ENCODE peak calls at places on chromosomes 16 and 17, in six cellular contexts. G is heart left ventricle, O is mesendoderm, F is brain microvascular endothelial cell, T is bronchial epithelial cell, J is transverse colon. Q is an unnamed sample.

GRCh38 chr17:38693700-38694329 is 11.3 kb upstream of the MLLT6 start:
- DNase-seq in G (peak; percentile 93), O (no peak), F (no peak), T (no peak), J (peak; percentile 76), Q (no peak)

GRCh38 chr16:4597174-4597573 is 17.5 kb downstream of the UBALD1 start:
- DNase-seq in G (no peak), O (no peak), F (no peak), T (peak; percentile 91), J (no peak), Q (peak; percentile 91)

GRCh38 chr16:8430401-8430800 is 159.9 kb downstream of the TMEM114 start:
- DNase-seq in G (no peak), O (no peak), F (no peak), T (no peak), J (no peak), Q (no peak)

GRCh38 chr16:75106351-75107274 is 10.0 kb downstream of the LDHD start:
- DNase-seq in G (no peak), O (no peak), F (no peak), T (no peak), J (no peak), Q (no peak)

GRCh38 chr17:34307110-34307509 is 12.1 kb upstream of the CCL8 start:
- DNase-seq in G (no peak), O (no peak), F (no peak), T (no peak), J (no peak), Q (no peak)

GRCh38 chr16:65069766-65070165 is 52.1 kb downstream of the CDH11 start:
- DNase-seq in G (no peak), O (no peak), F (peak; percentile 32), T (no peak), J (no peak), Q (no peak)

GRCh38 chr16:66653581-66654350 is 42.8 kb downstream of the CMTM4 start:
- DNase-seq in G (no peak), O (no peak), F (no peak), T (peak; percentile 28), J (no peak), Q (peak; percentile 89)

GRCh38 chr16:67509016-67509415 is 19.6 kb upstream of the RIPOR1 start:
- DNase-seq in G (no peak), O (no peak), F (no peak), T (no peak), J (no peak), Q (no peak)

GRCh38 chr17:32226881-32227280 is 38.8 kb upstream of the RHBDL3 start:
- DNase-seq in G (no peak), O (no peak), F (no peak), T (no peak), J (no peak), Q (no peak)

GRCh38 chr17:19833914-19834313 is 33.8 kb downstream of the ULK2 start:
- DNase-seq in G (no peak), O (peak; percentile 3), F (no peak), T (peak; percentile 18), J (no peak), Q (peak; percentile 18)

GRCh38 chr17:77863814-77864161 is 94.7 kb upstream of the TNRC6C start:
- DNase-seq in G (peak; percentile 64), O (no peak), F (peak; percentile 14), T (no peak), J (peak; percentile 56), Q (no peak)

GRCh38 chr17:560379-560935 is 154.2 kb downstream of the VPS53 start:
- DNase-seq in G (peak; percentile 27), O (no peak), F (no peak), T (peak; percentile 77), J (no peak), Q (no peak)

GRCh38 chr17:38674013-38674748 is 576 bp downstream of the EPOP start:
- DNase-seq in G (peak; percentile 37), O (no peak), F (no peak), T (no peak), J (peak; percentile 22), Q (no peak)

GRCh38 chr16:71956500-71956899 is 43.7 kb downstream of the PKD1L3 start:
- DNase-seq in G (no peak), O (no peak), F (no peak), T (peak; percentile 20), J (no peak), Q (no peak)

GRCh38 chr16:22008215-22009142 is 568 bp downstream of the MOSMO start:
- DNase-seq in G (peak; percentile 30), O (no peak), F (no peak), T (no peak), J (peak; percentile 24), Q (no peak)

GRCh38 chr17:1999557-2000251 is 25.4 kb downstream of the RTN4RL1 start:
- DNase-seq in G (peak; percentile 63), O (peak; percentile 58), F (no peak), T (peak; percentile 21), J (peak; percentile 67), Q (peak; percentile 16)

GRCh38 chr17:19678581-19679418 is 30.2 kb downstream of the ALDH3A2 start:
- DNase-seq in G (no peak), O (no peak), F (no peak), T (no peak), J (no peak), Q (no peak)

GRCh38 chr16:19882186-19882585 is 2.5 kb downstream of the GPRC5B start:
- DNase-seq in G (no peak), O (peak; percentile 71), F (no peak), T (no peak), J (no peak), Q (peak; percentile 38)

GRCh38 chr17:83161298-83162034 is 82.1 kb downstream of the METRNL start:
- DNase-seq in G (peak; percentile 14), O (no peak), F (no peak), T (no peak), J (no peak), Q (no peak)

GRCh38 chr16:67723151-67723915 is 4.2 kb upstream of the GFOD2 start:
- DNase-seq in G (no peak), O (peak; percentile 23), F (peak; percentile 28), T (peak; percentile 83), J (no peak), Q (peak; percentile 84)

GRCh38 chr16:64094170-64094960 is 1027.5 kb downstream of the CDH11 start:
- DNase-seq in G (no peak), O (no peak), F (peak; percentile 34), T (no peak), J (no peak), Q (peak; percentile 43)

GRCh38 chr17:17041571-17042380 is 481 bp upstream of the MPRIP start:
- DNase-seq in G (peak; percentile 100), O (peak; percentile 99), F (peak; percentile 98), T (peak; percentile 84), J (peak; percentile 99), Q (peak; percentile 85)

GRCh38 chr17:17391575-17392370 is 85.0 kb upstream of the MED9 start:
- DNase-seq in G (no peak), O (no peak), F (no peak), T (no peak), J (peak; percentile 42), Q (no peak)

GRCh38 chr17:44906010-44906646 is 6.9 kb upstream of the EFTUD2 start:
- DNase-seq in G (no peak), O (peak; percentile 75), F (peak; percentile 80), T (peak; percentile 82), J (no peak), Q (peak; percentile 85)

GRCh38 chr17:78883090-78883532 is 19.9 kb downstream of the CEP295NL start:
- DNase-seq in G (peak; percentile 76), O (peak; percentile 86), F (peak; percentile 61), T (peak; percentile 17), J (peak; percentile 63), Q (peak; percentile 82)

Q was measured in renal cortical epithelial cell.